ENCODE peak calls at places on chromosomes 7 and 10, in ten cellular contexts. V is MM.1S, I is tibial artery, S is HCT116, L is left lung, T is esophagus squamous epithelium, K is PC-9, U is fibroblast of lung, X is tibial nerve, N is GM23338. A is an unnamed sample.

GRCh38 chr7:106021211-106022067 is 58.4 kb downstream of the CDHR3 start:
- DNase-seq in U (no peak), K (no peak), N (peak; percentile 53), V (no peak), I (no peak), S (no peak), L (no peak), X (no peak), T (no peak), A (no peak)

GRCh38 chr7:119545118-119545517 is 727.9 kb upstream of the KCND2 start:
- DNase-seq in T (no peak), K (no peak), I (no peak), V (no peak), X (no peak), U (peak; percentile 83), S (peak; percentile 51), N (no peak), L (no peak), A (no peak)

GRCh38 chr10:111677747-111678146 is 505.8 kb downstream of the GPAM start:
- DNase-seq in V (no peak), U (peak; percentile 2), N (no peak), I (no peak), S (no peak), X (no peak), T (no peak), L (no peak), K (no peak), A (no peak)

GRCh38 chr7:76206633-76207032 is 4.9 kb downstream of the SRRM3 start:
- DNase-seq in X (no peak), S (no peak), K (no peak), N (no peak), L (no peak), V (no peak), T (no peak), I (no peak), U (peak; percentile 36), A (no peak)

GRCh38 chr10:28875535-28876208 is 198.4 kb downstream of the BAMBI start:
- DNase-seq in K (no peak), L (no peak), S (no peak), X (no peak), V (no peak), I (no peak), N (peak; percentile 36), T (no peak), U (peak; percentile 89), A (peak; percentile 34)

GRCh38 chr7:117931314-117931713 is 58.1 kb upstream of the CTTNBP2 start:
- DNase-seq in L (no peak), I (no peak), S (no peak), X (no peak), N (peak; percentile 18), K (no peak), U (no peak), T (no peak), V (no peak), A (no peak)

GRCh38 chr10:50316695-50317648 is 65.7 kb upstream of the ASAH2 start:
- DNase-seq in N (no peak), I (no peak), V (no peak), S (no peak), T (no peak), K (no peak), U (peak; percentile 47), X (no peak), L (no peak), A (no peak)

GRCh38 chr10:131109746-131110145 is 201.8 kb downstream of the TCERG1L start:
- DNase-seq in U (no peak), L (no peak), V (no peak), K (no peak), N (no peak), I (no peak), T (no peak), S (no peak), X (no peak), A (no peak)

GRCh38 chr10:48791267-48791928 is 106.7 kb downstream of the WDFY4 start:
- DNase-seq in N (no peak), X (no peak), V (no peak), T (no peak), U (no peak), S (no peak), K (no peak), I (no peak), L (no peak), A (no peak)

GRCh38 chr7:862157-862556 is 14.2 kb upstream of the GET4 start:
- DNase-seq in X (no peak), N (no peak), T (no peak), V (no peak), K (no peak), L (no peak), I (no peak), S (no peak), U (no peak), A (no peak)

GRCh38 chr7:44981035-44981706 is 2.4 kb upstream of the MYO1G start:
- DNase-seq in T (no peak), V (peak; percentile 45), K (no peak), L (no peak), N (peak; percentile 36), S (no peak), X (no peak), I (no peak), U (no peak), A (no peak)

GRCh38 chr10:32952541-32953276 is 5.3 kb downstream of the ITGB1 start:
- DNase-seq in K (no peak), V (no peak), X (no peak), N (no peak), U (no peak), I (no peak), L (no peak), T (no peak), S (no peak), A (no peak)

GRCh38 chr10:32952094-32952493 is 5.9 kb downstream of the ITGB1 start:
- DNase-seq in V (no peak), I (no peak), S (no peak), U (no peak), K (no peak), T (no peak), X (no peak), L (no peak), N (no peak), A (no peak)

GRCh38 chr10:32949221-32949678 is 8.8 kb downstream of the ITGB1 start:
- DNase-seq in V (peak; percentile 40), X (no peak), K (no peak), I (no peak), N (no peak), S (no peak), U (peak; percentile 54), T (no peak), L (no peak), A (no peak)

GRCh38 chr10:32951111-32951510 is 6.9 kb downstream of the ITGB1 start:
- DNase-seq in S (no peak), X (no peak), V (no peak), U (no peak), K (no peak), N (no peak), T (no peak), I (no peak), L (no peak), A (peak; percentile 59)

GRCh38 chr10:32950457-32951109 is 7.4 kb downstream of the ITGB1 start:
- DNase-seq in U (no peak), N (no peak), X (no peak), V (no peak), K (no peak), I (no peak), L (no peak), T (no peak), S (no peak), A (no peak)
- H3K4me3 ChIP-seq in U (peak overlapping the region; percentile 44), N (peak overlapping the region; percentile 49), X (no peak overlapping the region), V (no peak overlapping the region), K (no peak overlapping the region), I (no peak overlapping the region), L (no peak overlapping the region), T (no peak overlapping the region), S (no peak overlapping the region), A (no peak overlapping the region)

GRCh38 chr10:29948971-29949370 is 110.4 kb downstream of the JCAD start:
- DNase-seq in T (no peak), U (no peak), N (no peak), S (no peak), K (no peak), L (no peak), X (no peak), V (peak; percentile 78), I (no peak), A (no peak)
- H3K4me1 ChIP-seq in T (peaks cover 72% of the 10 kb centered on the region), U (peaks cover 37% of the 10 kb centered on the region), N (no peaks in the 10 kb centered on the region), S (no peaks in the 10 kb centered on the region), K (peaks cover 51% of the 10 kb centered on the region), L (peaks cover 17% of the 10 kb centered on the region), X (no peaks in the 10 kb centered on the region), V (no peaks in the 10 kb centered on the region), I (peaks cover 47% of the 10 kb centered on the region), A (peaks cover 38% of the 10 kb centered on the region)

GRCh38 chr7:95468071-95468470 is 17.7 kb upstream of the ASB4 start:
- DNase-seq in X (no peak), L (no peak), I (no peak), K (no peak), N (no peak), S (no peak), V (no peak), T (no peak), U (no peak), A (no peak)

GRCh38 chr7:95469187-95469586 is 16.6 kb upstream of the ASB4 start:
- DNase-seq in N (no peak), L (no peak), T (no peak), U (no peak), K (no peak), S (no peak), V (no peak), I (no peak), X (no peak), A (no peak)

GRCh38 chr7:95470452-95470851 is 15.3 kb upstream of the ASB4 start:
- DNase-seq in U (peak; percentile 75), S (no peak), L (no peak), I (no peak), K (no peak), T (no peak), V (peak; percentile 88), N (peak; percentile 15), X (no peak), A (no peak)

GRCh38 chr7:95471076-95471475 is 14.7 kb upstream of the ASB4 start:
- DNase-seq in N (peak; percentile 29), L (no peak), U (no peak), T (no peak), S (no peak), I (no peak), X (no peak), V (no peak), K (no peak), A (no peak)

DNA sequence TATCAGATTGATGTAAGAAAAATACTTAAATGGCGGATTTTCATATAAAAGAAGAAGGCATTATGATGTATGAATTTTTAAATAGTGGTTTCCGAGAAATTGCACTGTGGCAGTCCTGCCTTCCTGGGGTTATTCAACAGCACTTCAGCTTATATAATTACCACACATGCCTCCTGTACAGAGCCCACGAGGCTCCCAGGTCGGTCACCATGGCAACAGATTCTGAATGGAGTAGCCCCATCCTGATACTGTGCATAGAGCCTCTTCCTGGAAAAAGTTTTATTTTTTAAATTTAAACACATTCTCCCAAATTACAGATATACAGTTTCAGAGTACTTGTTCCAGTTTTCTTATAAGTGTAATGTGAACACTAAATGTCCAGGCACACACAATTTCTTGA is 15.9 kb upstream of the ASB4 start:
- DNase-seq in N (peak; percentile 47), X (no peak), K (no peak), V (no peak), L (no peak), I (no peak), S (no peak), T (no peak), U (no peak), A (no peak)
- H3K27ac ChIP-seq in N (no peak overlapping the region), X (no peak overlapping the region), K (no peak overlapping the region), V (peak overlapping the region; percentile 39), L (peak overlapping the region; percentile 38), I (no peak overlapping the region), S (no peak overlapping the region), T (no peak overlapping the region), U (no peak overlapping the region), A (no peak overlapping the region)

GRCh38 chr10:14322531-14322930 is 8.2 kb downstream of the FRMD4A start:
- DNase-seq in X (no peak), L (no peak), N (no peak), V (no peak), K (no peak), T (no peak), U (no peak), S (no peak), I (no peak), A (no peak)
- H3K4me3 ChIP-seq in X (no peak overlapping the region), L (no peak overlapping the region), N (no peak overlapping the region), V (no peak overlapping the region), K (no peak overlapping the region), T (no peak overlapping the region), U (no peak overlapping the region), S (no peak overlapping the region), I (no peak overlapping the region), A (no peak overlapping the region)